ENCODE peak calls at places on chromosomes 5 and 9, in eight cellular contexts. X is fibroblast of mammary gland, E is transverse colon, V is gastrocnemius medialis, A is IMR-90, U is fibroblast of pulmonary artery, T is GM23248, H is neuronal stem cell. D is an unnamed sample.
A peak's percentile ranks its signal among the peaks of the same experiment; 100 is the strongest.

GRCh38 chr5:14762568-14763216 is 98.2 kb downstream of the OTULIN start:
- DNase-seq in X (no peak), E (no peak), V (no peak), A (no peak), U (no peak), T (no peak), H (no peak), D (no peak)

GRCh38 chr5:128053291-128053954 is 30.1 kb upstream of the SLC12A2 start:
- DNase-seq in X (peak; percentile 5), E (no peak), V (no peak), A (peak; percentile 46), U (peak; percentile 27), T (no peak), H (no peak), D (no peak)

GRCh38 chr9:33114746-33115145 is 38.3 kb upstream of the SMU1 start:
- DNase-seq in X (no peak), E (peak; percentile 0), V (no peak), A (no peak), U (no peak), T (peak; percentile 0), H (no peak), D (no peak)

GRCh38 chr9:131179561-131180219 is 54.3 kb downstream of the NUP214 start:
- DNase-seq in X (peak; percentile 84), E (no peak), V (no peak), A (peak; percentile 95), U (peak; percentile 81), T (peak; percentile 90), H (no peak), D (no peak)

GRCh38 chr5:151158287-151158661 is 695 bp upstream of the ANXA6 start:
- DNase-seq in X (no peak), E (no peak), V (no peak), A (no peak), U (no peak), T (no peak), H (no peak), D (no peak)

GRCh38 chr5:153520137-153520536 is 29.7 kb downstream of the GRIA1 start:
- DNase-seq in X (no peak), E (no peak), V (no peak), A (no peak), U (no peak), T (no peak), H (no peak), D (no peak)

GRCh38 chr5:63154480-63155309 is 576.1 kb downstream of the LRRC70 start:
- DNase-seq in X (no peak), E (no peak), V (no peak), A (no peak), U (no peak), T (no peak), H (no peak), D (no peak)

GRCh38 chr5:132829742-132830435 is 558 bp downstream of the SHROOM1 start:
- DNase-seq in X (peak; percentile 49), E (peak; percentile 87), V (peak; percentile 50), A (peak; percentile 56), U (peak; percentile 67), T (peak; percentile 90), H (no peak), D (no peak)

GRCh38 chr9:126934441-126934840 is 19.9 kb downstream of the RALGPS1 start:
- DNase-seq in X (no peak), E (no peak), V (no peak), A (no peak), U (no peak), T (no peak), H (no peak), D (no peak)

GRCh38 chr9:77651203-77651602 is 3.1 kb upstream of the GNA14 start:
- DNase-seq in X (no peak), E (no peak), V (no peak), A (no peak), U (no peak), T (no peak), H (no peak), D (no peak)

GRCh38 chr5:132470596-132470995 is 20.0 kb downstream of the IRF1 start:
- DNase-seq in X (no peak), E (peak; percentile 5), V (peak; percentile 9), A (no peak), U (no peak), T (no peak), H (no peak), D (no peak)

GRCh38 chr5:92991681-92992472 is 589.1 kb downstream of the NR2F1-AS1 start:
- DNase-seq in X (peak; percentile 16), E (no peak), V (no peak), A (peak; percentile 26), U (peak; percentile 35), T (peak; percentile 25), H (no peak), D (no peak)

GRCh38 chr9:129549684-129550083 is 71.2 kb downstream of the C9orf50 start:
- DNase-seq in X (peak; percentile 50), E (peak; percentile 20), V (no peak), A (no peak), U (peak; percentile 57), T (peak; percentile 69), H (no peak), D (peak; percentile 75)

GRCh38 chr9:134328341-134328840 is 2.1 kb downstream of the RXRA start:
- DNase-seq in X (peak; percentile 25), E (peak; percentile 72), V (no peak), A (peak; percentile 47), U (no peak), T (peak; percentile 68), H (peak; percentile 69), D (no peak)

GRCh38 chr9:99451121-99451606 is 229.1 kb downstream of the SEC61B start:
- DNase-seq in X (no peak), E (no peak), V (peak; percentile 22), A (no peak), U (no peak), T (no peak), H (no peak), D (no peak)

GRCh38 chr9:116027951-116028350 is 125.6 kb upstream of the PAPPA start:
- DNase-seq in X (peak; percentile 54), E (no peak), V (no peak), A (peak; percentile 46), U (peak; percentile 54), T (no peak), H (no peak), D (no peak)

GRCh38 chr9:108103294-108103693 is 613.7 kb upstream of the KLF4 start:
- DNase-seq in X (peak; percentile 28), E (no peak), V (no peak), A (peak; percentile 63), U (no peak), T (peak; percentile 56), H (no peak), D (no peak)

DNA sequence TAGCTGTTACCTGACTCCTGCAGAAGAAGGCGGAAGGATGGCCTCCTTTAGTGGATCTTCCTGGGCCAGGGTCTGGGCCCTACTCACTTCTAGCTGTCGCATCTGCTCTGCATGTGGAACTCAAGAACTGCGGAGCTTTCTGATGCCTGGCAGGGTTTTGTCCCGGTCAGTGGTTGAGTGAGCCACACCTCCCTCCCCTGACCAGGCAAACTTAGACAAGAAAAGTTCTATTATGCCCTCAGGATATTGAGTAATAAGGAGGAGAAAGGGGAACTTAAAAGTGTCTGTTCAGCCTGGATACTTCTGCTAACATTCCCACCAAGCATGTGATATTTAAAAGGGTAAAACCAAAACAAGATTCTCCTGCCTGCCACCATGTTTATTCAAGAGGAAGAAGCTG is at the start of gene FYB1:
- DNase-seq in X (peak; percentile 10), E (no peak), V (peak; percentile 36), A (no peak), U (peak; percentile 47), T (peak; percentile 59), H (no peak), D (no peak)
- H3K4me3 ChIP-seq in X (no peak within 1 kb of the TSS), E (no peak within 1 kb of the TSS), V (peak within 1 kb of the TSS; percentile 11), A (no peak within 1 kb of the TSS), U (no peak within 1 kb of the TSS), T (peak within 1 kb of the TSS; percentile 7), H (no peak within 1 kb of the TSS), D (no peak within 1 kb of the TSS)

GRCh38 chr5:8842906-8843590 is 702.8 kb downstream of the SEMA5A start:
- DNase-seq in X (peak; percentile 59), E (no peak), V (no peak), A (peak; percentile 60), U (peak; percentile 48), T (peak; percentile 70), H (no peak), D (no peak)

GRCh38 chr5:8839361-8840055 is 706.4 kb downstream of the SEMA5A start:
- DNase-seq in X (no peak), E (no peak), V (no peak), A (no peak), U (no peak), T (no peak), H (no peak), D (no peak)

GRCh38 chr5:8843766-8844165 is 702.1 kb downstream of the SEMA5A start:
- DNase-seq in X (peak; percentile 91), E (no peak), V (no peak), A (peak; percentile 85), U (peak; percentile 77), T (peak; percentile 87), H (no peak), D (no peak)

GRCh38 chr5:8844206-8844605 is 701.7 kb downstream of the SEMA5A start:
- DNase-seq in X (no peak), E (no peak), V (no peak), A (no peak), U (no peak), T (peak; percentile 45), H (no peak), D (no peak)

GRCh38 chr5:8840237-8840636 is 705.6 kb downstream of the SEMA5A start:
- DNase-seq in X (no peak), E (no peak), V (no peak), A (no peak), U (no peak), T (no peak), H (no peak), D (no peak)
- H3K4me3 ChIP-seq in X (no peak overlapping the region), E (no peak overlapping the region), V (no peak overlapping the region), A (no peak overlapping the region), U (no peak overlapping the region), T (no peak overlapping the region), H (no peak overlapping the region), D (no peak overlapping the region)

GRCh38 chr5:3197699-3198098 is 397.9 kb upstream of the IRX1 start:
- DNase-seq in X (no peak), E (no peak), V (no peak), A (no peak), U (no peak), T (no peak), H (peak; percentile 68), D (no peak)
- H3K4me3 ChIP-seq in X (no peak overlapping the region), E (no peak overlapping the region), V (no peak overlapping the region), A (no peak overlapping the region), U (no peak overlapping the region), T (no peak overlapping the region), H (no peak overlapping the region), D (no peak overlapping the region)

DNA sequence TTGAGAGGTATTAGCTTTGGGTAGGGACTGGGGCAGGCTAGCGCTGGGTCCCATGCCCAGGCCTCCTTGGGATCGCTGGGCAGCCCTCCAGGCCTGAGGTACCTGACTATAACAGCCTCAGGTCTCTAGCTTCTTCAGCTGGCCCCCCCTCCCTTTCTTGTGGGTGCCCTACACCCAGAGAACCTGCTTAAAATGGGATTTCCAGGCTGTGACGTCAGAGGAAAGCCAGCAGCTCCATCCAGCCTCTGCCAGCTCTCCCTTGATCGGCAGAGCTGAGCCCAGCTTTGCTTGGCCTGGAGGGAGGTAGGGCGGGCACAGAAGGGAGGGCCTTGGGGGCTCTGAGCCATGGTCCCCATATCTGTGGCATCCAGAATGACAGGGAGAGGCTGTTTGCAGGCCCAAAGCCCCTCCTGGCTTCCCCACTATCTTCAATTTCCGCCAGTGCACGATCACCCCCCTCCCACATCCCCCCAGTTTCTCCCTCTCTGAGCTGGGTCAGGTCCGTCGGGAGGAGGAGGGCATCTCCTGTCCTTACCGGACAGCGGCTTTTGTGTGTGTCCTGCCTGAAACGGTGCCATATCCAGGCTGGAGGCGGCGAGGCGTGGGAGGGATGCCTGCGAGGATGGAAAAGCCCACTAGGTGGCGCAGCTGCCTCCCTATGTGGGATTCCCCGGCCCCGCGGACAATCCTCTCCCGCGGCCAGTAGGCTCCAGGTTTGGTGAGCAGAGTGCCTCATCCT is 10.8 kb downstream of the REEP2 start:
- DNase-seq in X (peak; percentile 79), E (peak; percentile 90), V (peak; percentile 81), A (peak; percentile 75), U (peak; percentile 86), T (peak; percentile 95), H (peak; percentile 86), D (peak; percentile 41)
- H3K4me3 ChIP-seq in X (peak overlapping the region; percentile 17), E (no peak overlapping the region), V (no peak overlapping the region), A (no peak overlapping the region), U (no peak overlapping the region), T (peak overlapping the region; percentile 55), H (no peak overlapping the region), D (peak overlapping the region; percentile 47)